ENCODE peak calls at places on chromosomes 13 and 19, in five cellular contexts. Y is omental fat pad, R is foreskin fibroblast, B is left ventricle myocardium inferior, L is fibroblast of the aortic adventitia. S is an unnamed sample.
A peak's percentile ranks its signal among the peaks of the same experiment; 100 is the strongest.

GRCh38 chr19:21482863-21483276 is 22.5 kb upstream of the ZNF429 start:
- DNase-seq in Y (no peak), R (peak; percentile 33), B (peak; percentile 63), L (peak; percentile 22), S (peak; percentile 86)

GRCh38 chr19:32566246-32566830 is 14.7 kb upstream of the PDCD5 start:
- DNase-seq in Y (no peak), R (peak; percentile 65), B (no peak), L (peak; percentile 13), S (peak; percentile 46)

GRCh38 chr13:43664700-43665191 is 122.0 kb downstream of the ENOX1 start:
- DNase-seq in Y (no peak), R (peak; percentile 70), B (peak; percentile 16), L (peak; percentile 70), S (no peak)

GRCh38 chr19:45402469-45403070 is 2.3 kb downstream of the PPP1R13L start:
- DNase-seq in Y (no peak), R (peak; percentile 60), B (peak; percentile 62), L (no peak), S (no peak)

GRCh38 chr13:105735269-105735668 is 800.2 kb downstream of the EFNB2 start:
- DNase-seq in Y (no peak), R (peak; percentile 4), B (no peak), L (no peak), S (no peak)

GRCh38 chr13:100530645-100531044 is 57.9 kb downstream of the GGACT start:
- DNase-seq in Y (no peak), R (peak; percentile 66), B (no peak), L (no peak), S (peak; percentile 91)

GRCh38 chr19:9721861-9722260 is 46.7 kb downstream of the ZNF846 start:
- DNase-seq in Y (no peak), R (no peak), B (no peak), L (no peak), S (no peak)

GRCh38 chr13:60402022-60402421 is 5.0 kb downstream of the TDRD3 start:
- DNase-seq in Y (no peak), R (no peak), B (no peak), L (no peak), S (no peak)

GRCh38 chr13:106464076-106464475 is 71.4 kb downstream of the EFNB2 start:
- DNase-seq in Y (no peak), R (no peak), B (no peak), L (no peak), S (no peak)

GRCh38 chr19:32181356-32181920 is 164.0 kb upstream of the ZNF507 start:
- DNase-seq in Y (no peak), R (no peak), B (no peak), L (no peak), S (peak; percentile 59)

GRCh38 chr19:55667958-55668357 is 7.1 kb upstream of the EPN1 start:
- DNase-seq in Y (no peak), R (no peak), B (no peak), L (no peak), S (no peak)

GRCh38 chr13:101626925-101627555 is 174.6 kb downstream of the ITGBL1 start:
- DNase-seq in Y (no peak), R (no peak), B (no peak), L (peak; percentile 50), S (no peak)

GRCh38 chr19:49149652-49150105 is 5.5 kb downstream of the HRC start:
- DNase-seq in Y (no peak), R (peak; percentile 91), B (peak; percentile 61), L (peak; percentile 90), S (peak; percentile 94)

GRCh38 chr13:94311893-94312292 is 167.6 kb downstream of the DCT start:
- DNase-seq in Y (no peak), R (no peak), B (no peak), L (no peak), S (no peak)

GRCh38 chr19:48815870-48816501 is 5.2 kb upstream of the BCAT2 start:
- DNase-seq in Y (no peak), R (peak; percentile 33), B (no peak), L (no peak), S (no peak)

GRCh38 chr19:49851456-49852259 is 699 bp downstream of the PTOV1 start:
- DNase-seq in Y (no peak), R (peak; percentile 40), B (no peak), L (no peak), S (peak; percentile 86)

GRCh38 chr19:38211779-38212178 is 12.2 kb downstream of the DPF1 start:
- DNase-seq in Y (no peak), R (no peak), B (no peak), L (no peak), S (no peak)

GRCh38 chr19:18225355-18225701 is 910 bp downstream of the PDE4C start:
- DNase-seq in Y (no peak), R (peak; percentile 25), B (no peak), L (no peak), S (no peak)

GRCh38 chr19:37551123-37551993 is 43.2 kb downstream of the ZNF571 start:
- DNase-seq in Y (no peak), R (peak; percentile 89), B (peak; percentile 50), L (peak; percentile 51), S (no peak)

GRCh38 chr19:32599258-32599657 is 18.3 kb downstream of the PDCD5 start:
- DNase-seq in Y (no peak), R (no peak), B (no peak), L (no peak), S (no peak)

GRCh38 chr13:21661510-21661909 is 9.4 kb upstream of the FGF9 start:
- DNase-seq in Y (no peak), R (no peak), B (no peak), L (no peak), S (no peak)

GRCh38 chr19:39407644-39408391 is 1.2 kb downstream of the ZFP36 start:
- DNase-seq in Y (no peak), R (peak; percentile 59), B (peak; percentile 56), L (peak; percentile 28), S (peak; percentile 94)

GRCh38 chr19:54162241-54162805 is 2.8 kb upstream of the LENG1 start:
- DNase-seq in Y (peak; percentile 74), R (peak; percentile 79), B (peak; percentile 84), L (peak; percentile 48), S (peak; percentile 96)

GRCh38 chr13:81302677-81303076 is 961.8 kb upstream of the SPRY2 start:
- DNase-seq in Y (no peak), R (no peak), B (no peak), L (no peak), S (no peak)

GRCh38 chr19:50723069-50723468 is at the start of gene CLEC11A:
- DNase-seq in Y (no peak), R (peak; percentile 95), B (peak; percentile 72), L (peak; percentile 79), S (peak; percentile 56)

GRCh38 chr13:59144700-59145099 is 1019.0 kb downstream of the DIAPH3 start:
- DNase-seq in Y (no peak), R (no peak), B (no peak), L (peak; percentile 68), S (no peak)

GRCh38 chr13:110097013-110097412 is 209.9 kb downstream of the COL4A1 start:
- DNase-seq in Y (no peak), R (no peak), B (no peak), L (no peak), S (no peak)

GRCh38 chr13:112343591-112343990 is 32.6 kb upstream of the SPACA7 start:
- DNase-seq in Y (no peak), R (no peak), B (no peak), L (no peak), S (no peak)

GRCh38 chr13:106795847-106796246 is 227.9 kb upstream of the ARGLU1 start:
- DNase-seq in Y (no peak), R (no peak), B (no peak), L (no peak), S (no peak)

GRCh38 chr19:35478794-35479193 is 11.5 kb downstream of the KRTDAP start:
- DNase-seq in Y (no peak), R (no peak), B (no peak), L (no peak), S (no peak)

GRCh38 chr19:35476149-35476548 is 14.1 kb downstream of the KRTDAP start:
- DNase-seq in Y (no peak), R (no peak), B (no peak), L (no peak), S (no peak)

GRCh38 chr19:35483089-35483488 is 7.2 kb downstream of the KRTDAP start:
- DNase-seq in Y (no peak), R (no peak), B (no peak), L (no peak), S (no peak)

GRCh38 chr19:35474104-35474503 is 16.2 kb downstream of the KRTDAP start:
- DNase-seq in Y (no peak), R (no peak), B (no peak), L (no peak), S (no peak)

GRCh38 chr19:35479278-35479677 is 11.0 kb downstream of the KRTDAP start:
- DNase-seq in Y (no peak), R (no peak), B (no peak), L (no peak), S (no peak)
- TF ChIP-seq CTCF in Y (no peak), R (no peak), B (no peak), L (no peak), S (no peak)

GRCh38 chr19:15120135-15121026 is 13.2 kb downstream of the SYDE1 start:
- DNase-seq in Y (no peak), R (no peak), B (no peak), L (no peak), S (no peak)
- TF ChIP-seq CTCF in Y (no peak), R (no peak), B (no peak), L (no peak), S (no peak)

DNA sequence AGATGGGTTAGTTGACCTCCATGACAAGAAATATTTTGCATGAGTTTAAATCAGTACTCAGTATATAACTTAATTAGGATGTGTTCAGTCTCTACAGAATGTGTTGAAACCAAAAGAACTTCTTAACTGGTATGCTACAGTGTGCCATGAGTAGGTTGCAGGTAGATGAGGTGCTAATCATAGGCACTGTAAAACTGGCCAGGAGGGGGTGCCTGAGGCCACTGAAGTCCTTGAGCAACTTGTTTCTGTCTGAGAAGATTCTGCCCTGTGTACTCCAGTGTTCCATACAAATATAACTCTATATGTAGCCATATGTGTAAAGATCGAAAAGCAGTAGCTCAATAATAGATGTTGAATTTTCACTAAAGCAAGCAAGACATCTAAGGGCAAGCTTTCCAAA is 549.2 kb upstream of the KLF12 start:
- DNase-seq in Y (no peak), R (no peak), B (no peak), L (peak; percentile 7), S (no peak)
- TF ChIP-seq CTCF in Y (no peak), R (peak; percentile 3), B (no peak), L (peak; percentile 13), S (no peak)

GRCh38 chr13:33870046-33870668 is 52.2 kb downstream of the RFC3 start:
- DNase-seq in Y (no peak), R (no peak), B (no peak), L (no peak), S (no peak)

GRCh38 chr13:33869005-33869404 is 51.1 kb downstream of the RFC3 start:
- DNase-seq in Y (no peak), R (no peak), B (no peak), L (no peak), S (no peak)

GRCh38 chr13:33865945-33866344 is 48.0 kb downstream of the RFC3 start:
- DNase-seq in Y (no peak), R (no peak), B (no peak), L (no peak), S (no peak)

GRCh38 chr13:33868343-33868994 is 50.5 kb downstream of the RFC3 start:
- DNase-seq in Y (no peak), R (no peak), B (no peak), L (no peak), S (no peak)

DNA sequence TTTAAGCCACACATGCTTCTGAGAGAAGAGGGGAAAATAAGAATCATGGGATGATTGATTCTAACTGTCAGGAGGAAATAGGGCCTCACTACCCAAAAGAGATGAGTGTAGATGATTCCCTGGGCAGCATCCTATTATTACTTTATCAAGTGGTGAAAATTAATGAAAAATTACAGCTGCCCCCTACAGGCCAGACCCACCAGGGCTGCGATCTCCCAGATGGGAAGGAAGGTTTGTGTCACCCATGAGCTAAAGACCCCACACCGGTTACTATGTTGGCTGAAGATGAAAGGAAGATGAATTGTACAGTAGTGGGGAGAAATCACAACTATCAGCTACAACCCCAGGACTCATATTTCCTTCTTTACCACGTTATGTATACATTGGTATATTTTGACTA is 49.5 kb downstream of the RFC3 start:
- DNase-seq in Y (no peak), R (no peak), B (no peak), L (no peak), S (no peak)
- TF ChIP-seq CTCF in Y (no peak), R (no peak), B (peak; percentile 28), L (no peak), S (no peak)